ENCODE peak calls at places on chromosomes 11 and 22, in nine cellular contexts. N, X, R, L, P, M, Y, B and Z are unnamed samples.

GRCh38 chr22:44352378-44353062 is 39.8 kb upstream of the SHISAL1 start:
- DNase-seq in P (peak; percentile 28), L (no peak), Y (no peak), N (no peak), R (no peak), X (no peak), B (no peak), M (no peak), Z (no peak)

GRCh38 chr22:39997939-39998726 is 3.4 kb downstream of the FAM83F start:
- DNase-seq in R (no peak), P (peak; percentile 75), X (no peak), L (peak; percentile 79), Y (peak; percentile 36), M (no peak), N (no peak), B (peak; percentile 77), Z (peak; percentile 91)

GRCh38 chr22:29719894-29720645 is at the start of gene CABP7:
- DNase-seq in N (no peak), L (no peak), R (no peak), Y (no peak), M (no peak), X (peak; percentile 55), B (no peak), P (no peak), Z (no peak)

GRCh38 chr11:69526453-69526810 is 45.0 kb downstream of the LINC01488 start:
- DNase-seq in Y (no peak), X (no peak), M (no peak), B (no peak), L (no peak), R (no peak), P (no peak), N (no peak), Z (no peak)

GRCh38 chr22:46659791-46660186 is 39.6 kb downstream of the GRAMD4 start:
- DNase-seq in P (peak; percentile 42), Y (no peak), B (no peak), X (no peak), R (no peak), M (no peak), L (no peak), N (no peak), Z (no peak)

GRCh38 chr11:67483901-67484665 is 1.3 kb downstream of the AIP start:
- DNase-seq in P (peak; percentile 30), N (no peak), L (peak; percentile 11), X (no peak), B (no peak), Y (no peak), R (no peak), M (no peak), Z (no peak)

GRCh38 chr22:50218996-50219727 is 18.4 kb downstream of the SELENOO start:
- DNase-seq in N (no peak), M (peak; percentile 89), B (peak; percentile 41), X (peak; percentile 81), L (peak; percentile 89), Y (peak; percentile 74), P (peak; percentile 93), R (peak; percentile 32), Z (peak; percentile 85)

GRCh38 chr11:32115406-32115805 is 24.5 kb downstream of the RCN1 start:
- DNase-seq in B (no peak), M (no peak), R (no peak), L (no peak), Y (no peak), N (no peak), P (no peak), X (no peak), Z (no peak)

GRCh38 chr11:75535039-75535563 is 9.4 kb upstream of the GDPD5 start:
- DNase-seq in M (peak; percentile 16), B (no peak), R (no peak), L (no peak), X (peak; percentile 52), N (no peak), Y (no peak), P (no peak), Z (no peak)

GRCh38 chr22:32561163-32561562 is 86.6 kb downstream of the FBXO7 start:
- DNase-seq in B (no peak), P (no peak), N (no peak), M (no peak), Y (no peak), R (no peak), X (no peak), L (no peak), Z (no peak)

GRCh38 chr11:132024587-132025295 is 654.3 kb downstream of the NTM start:
- DNase-seq in M (no peak), R (no peak), X (no peak), Y (peak; percentile 89), L (no peak), N (no peak), P (no peak), B (peak; percentile 83), Z (no peak)

GRCh38 chr11:123235687-123236261 is 40.7 kb upstream of the CLMP start:
- DNase-seq in N (no peak), Y (peak; percentile 74), B (peak; percentile 47), M (peak; percentile 32), L (no peak), X (no peak), R (no peak), P (peak; percentile 64), Z (no peak)

GRCh38 chr11:68974421-68975194 is 6.2 kb downstream of the MRGPRD start:
- DNase-seq in L (peak; percentile 6), Y (peak; percentile 12), M (no peak), P (no peak), R (no peak), X (peak; percentile 72), N (no peak), B (peak; percentile 30), Z (peak; percentile 72)

GRCh38 chr22:24144056-24144455 is 37.2 kb upstream of the SUSD2 start:
- DNase-seq in Y (no peak), M (no peak), R (no peak), X (no peak), B (no peak), L (no peak), N (no peak), P (no peak), Z (no peak)
- H3K27ac ChIP-seq in Y (no peak overlapping the region), M (peak overlapping the region; percentile 87), R (no peak overlapping the region), X (no peak overlapping the region), B (no peak overlapping the region), L (no peak overlapping the region), N (peak overlapping the region; percentile 87), P (peak overlapping the region; percentile 76), Z (no peak overlapping the region)

GRCh38 chr11:119942021-119942420 is 195.9 kb downstream of the TRIM29 start:
- DNase-seq in Y (no peak), N (no peak), M (no peak), R (no peak), X (peak; percentile 32), P (no peak), B (no peak), L (no peak), Z (no peak)
- H3K27me3 ChIP-seq in Y (peaks cover 3% of the 10 kb centered on the region), N (no peaks in the 10 kb centered on the region), M (no peaks in the 10 kb centered on the region), R (peaks cover 3% of the 10 kb centered on the region), X (no peaks in the 10 kb centered on the region), P (no peaks in the 10 kb centered on the region), B (peaks cover 14% of the 10 kb centered on the region), L (no peaks in the 10 kb centered on the region), Z (no peaks in the 10 kb centered on the region)

GRCh38 chr11:72751293-72752087 is 718 bp downstream of the ARAP1 start:
- DNase-seq in Y (no peak), L (peak; percentile 11), M (no peak), N (no peak), X (peak; percentile 45), B (no peak), R (no peak), P (peak; percentile 61), Z (no peak)
- H3K27ac ChIP-seq in Y (peak overlapping the region; percentile 63), L (peak overlapping the region; percentile 75), M (no peak overlapping the region), N (peak overlapping the region; percentile 65), X (peak overlapping the region; percentile 83), B (no peak overlapping the region), R (peak overlapping the region; percentile 83), P (no peak overlapping the region), Z (no peak overlapping the region)

DNA sequence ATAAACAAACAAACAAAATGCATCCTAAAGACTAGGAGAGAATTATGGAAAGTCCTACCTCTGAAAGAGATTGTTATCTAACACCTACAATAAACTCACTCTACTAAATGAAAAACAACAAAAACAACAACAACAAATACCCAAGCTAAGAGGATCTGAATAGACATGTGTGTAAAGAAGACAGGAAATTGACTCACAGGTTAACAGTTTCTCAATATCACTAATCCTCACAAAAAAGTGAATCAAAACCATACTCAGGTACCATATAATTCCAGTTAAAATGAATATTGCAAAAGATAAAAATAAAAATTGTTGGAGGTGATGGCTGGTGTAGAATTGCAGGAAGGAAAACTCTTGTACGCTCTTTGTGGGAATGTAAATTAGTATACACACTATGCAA is 110.4 kb upstream of the TOP3B start:
- DNase-seq in P (no peak), L (no peak), M (no peak), B (no peak), R (no peak), N (no peak), Y (no peak), X (no peak), Z (no peak)
- H3K27me3 ChIP-seq in P (no peaks in the 10 kb centered on the region), L (peaks cover 30% of the 10 kb centered on the region), M (peaks cover 7% of the 10 kb centered on the region), B (peaks cover 55% of the 10 kb centered on the region), R (peaks cover 30% of the 10 kb centered on the region), N (no peaks in the 10 kb centered on the region), Y (peaks cover 5% of the 10 kb centered on the region), X (peaks cover 79% of the 10 kb centered on the region), Z (no peaks in the 10 kb centered on the region)

GRCh38 chr11:46565248-46565835 is 28.5 kb downstream of the AMBRA1 start:
- DNase-seq in X (no peak), B (no peak), L (no peak), R (no peak), M (no peak), Y (no peak), P (no peak), N (no peak), Z (no peak)

GRCh38 chr11:46574656-46575055 is 19.2 kb downstream of the AMBRA1 start:
- DNase-seq in R (no peak), Y (no peak), B (no peak), P (no peak), M (no peak), L (no peak), X (no peak), N (no peak), Z (no peak)

DNA sequence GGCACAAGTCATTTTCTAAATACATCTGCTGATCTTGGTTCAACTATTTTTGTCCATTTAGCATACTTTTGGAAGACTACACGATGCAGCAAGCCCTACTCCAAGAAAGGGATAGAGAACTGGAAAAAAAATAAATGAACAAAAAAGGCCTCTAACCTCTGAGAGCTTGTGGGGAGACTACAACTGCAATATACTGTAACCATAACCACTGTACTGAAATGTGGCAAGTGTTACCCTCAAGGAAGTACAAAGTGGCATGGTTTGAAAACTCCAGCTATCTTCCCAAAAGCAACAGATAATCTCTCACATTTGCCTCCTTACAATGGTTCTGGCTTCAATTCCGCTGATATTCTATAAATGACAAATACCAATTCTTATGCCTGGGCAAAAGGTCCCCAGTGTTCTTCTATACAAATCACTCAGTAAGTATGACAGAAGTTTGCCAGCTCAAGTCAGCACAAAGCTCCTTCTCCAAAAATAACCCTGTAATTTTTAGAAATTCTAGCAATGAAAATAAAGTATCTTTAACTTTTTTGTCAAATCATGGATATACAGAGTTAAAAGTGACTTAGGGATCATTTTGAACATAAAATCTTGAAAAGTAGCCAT is 22.9 kb downstream of the AMBRA1 start:
- DNase-seq in X (no peak), P (no peak), Y (no peak), M (no peak), B (no peak), R (no peak), L (no peak), N (no peak), Z (no peak)
- H3K27ac ChIP-seq in X (no peak overlapping the region), P (no peak overlapping the region), Y (no peak overlapping the region), M (no peak overlapping the region), B (no peak overlapping the region), R (peak overlapping the region; percentile 43), L (no peak overlapping the region), N (no peak overlapping the region), Z (no peak overlapping the region)